ENCODE peak calls at places on chromosome 4, in seven cellular contexts. F, D, U, Y, C, A and Z are unnamed samples.

GRCh38 chr4:16513876-16514275 is 287.6 kb upstream of the TAPT1 start:
- DNase-seq in U (no peak), C (no peak), A (peak; percentile 20), D (no peak), Y (no peak), F (no peak), Z (no peak)

GRCh38 chr4:169940460-169940859 is 85.7 kb downstream of the MFAP3L start:
- DNase-seq in C (no peak), A (no peak), D (no peak), U (peak; percentile 14), F (no peak), Y (no peak), Z (no peak)

GRCh38 chr4:126004936-126005335 is 690.2 kb downstream of the FAT4 start:
- DNase-seq in D (no peak), A (peak; percentile 30), C (no peak), U (peak; percentile 3), Y (no peak), F (no peak), Z (no peak)

GRCh38 chr4:181710143-181710542 is 533.1 kb upstream of the TENM3 start:
- DNase-seq in A (no peak), D (no peak), U (no peak), Y (no peak), F (no peak), C (no peak), Z (no peak)

GRCh38 chr4:1722551-1723071 is 1.3 kb downstream of the TACC3 start:
- DNase-seq in A (no peak), C (no peak), U (no peak), Y (no peak), D (no peak), F (peak; percentile 50), Z (no peak)

GRCh38 chr4:77110707-77111106 is 34.9 kb upstream of the CCNI start:
- DNase-seq in D (no peak), U (no peak), C (no peak), F (no peak), Y (no peak), A (no peak), Z (no peak)

GRCh38 chr4:2798399-2799301 is 5.8 kb downstream of the SH3BP2 start:
- DNase-seq in U (peak; percentile 4), C (no peak), F (peak; percentile 88), D (peak; percentile 73), A (no peak), Y (peak; percentile 83), Z (peak; percentile 30)

GRCh38 chr4:7291372-7292135 is 99.2 kb downstream of the SORCS2 start:
- DNase-seq in U (no peak), A (peak; percentile 65), C (no peak), F (no peak), D (no peak), Y (no peak), Z (no peak)

GRCh38 chr4:100782356-100782755 is 264.5 kb upstream of the EMCN start:
- DNase-seq in U (no peak), C (no peak), Y (no peak), F (no peak), D (no peak), A (no peak), Z (no peak)

GRCh38 chr4:113083346-113083745 is 33.9 kb downstream of the ANK2 start:
- DNase-seq in A (no peak), F (no peak), C (no peak), U (no peak), D (no peak), Y (no peak), Z (no peak)

GRCh38 chr4:168766537-168767316 is 243.3 kb downstream of the CBR4 start:
- DNase-seq in Y (peak; percentile 40), C (no peak), D (no peak), F (no peak), A (peak; percentile 92), U (no peak), Z (no peak)

GRCh38 chr4:80043534-80043933 is 29.5 kb downstream of the ANTXR2 start:
- DNase-seq in Y (no peak), F (no peak), C (no peak), D (no peak), A (peak; percentile 6), U (no peak), Z (no peak)

GRCh38 chr4:1554876-1555265 is 129.2 kb downstream of the FAM53A start:
- DNase-seq in A (no peak), F (no peak), C (no peak), Y (no peak), U (no peak), D (peak; percentile 66), Z (no peak)

GRCh38 chr4:169619518-169619957 is 840 bp upstream of the CLCN3 start:
- DNase-seq in C (peak; percentile 70), A (peak; percentile 35), Y (peak; percentile 62), U (peak; percentile 44), F (no peak), D (peak; percentile 67), Z (peak; percentile 72)

GRCh38 chr4:77619408-77619807 is 13.8 kb downstream of the CXCL13 start:
- DNase-seq in C (peak; percentile 56), U (no peak), A (no peak), Y (no peak), D (peak; percentile 66), F (no peak), Z (no peak)

GRCh38 chr4:173766231-173766630 is 236.2 kb upstream of the HAND2 start:
- DNase-seq in Y (no peak), U (no peak), C (no peak), F (no peak), D (no peak), A (no peak), Z (no peak)

GRCh38 chr4:31657859-31658258 is 937.7 kb downstream of the PCDH7 start:
- DNase-seq in F (no peak), C (no peak), Y (no peak), D (no peak), U (no peak), A (peak; percentile 26), Z (no peak)

GRCh38 chr4:7765676-7766075 is 174.0 kb downstream of the AFAP1 start:
- DNase-seq in Y (no peak), A (no peak), F (no peak), D (no peak), U (no peak), C (no peak), Z (no peak)

GRCh38 chr4:162056947-162057346 is 106.9 kb downstream of the FSTL5 start:
- DNase-seq in Y (no peak), U (peak; percentile 20), D (no peak), A (peak; percentile 27), C (peak; percentile 10), F (no peak), Z (no peak)

GRCh38 chr4:158043971-158044618 is 128.7 kb downstream of the GASK1B start:
- DNase-seq in C (no peak), A (no peak), U (no peak), Y (no peak), D (no peak), F (no peak), Z (no peak)

GRCh38 chr4:17166954-17167353 is 268.5 kb upstream of the LDB2 start:
- DNase-seq in C (no peak), U (no peak), F (no peak), Y (no peak), A (peak; percentile 46), D (no peak), Z (no peak)

GRCh38 chr4:140609548-140610425 is 41.0 kb upstream of the UCP1 start:
- DNase-seq in C (peak; percentile 21), U (peak; percentile 51), A (peak; percentile 29), F (no peak), Y (no peak), D (no peak), Z (peak; percentile 47)

GRCh38 chr4:4394644-4395043 is 7.7 kb downstream of the NSG1 start:
- DNase-seq in C (no peak), D (no peak), U (no peak), Y (no peak), F (no peak), A (peak; percentile 54), Z (no peak)

GRCh38 chr4:120132935-120133334 is 66.3 kb upstream of the MAD2L1 start:
- DNase-seq in F (no peak), A (no peak), U (no peak), Y (no peak), C (no peak), D (no peak), Z (no peak)

GRCh38 chr4:183517781-183518180 is 12.9 kb downstream of the ING2 start:
- DNase-seq in D (no peak), U (no peak), F (no peak), A (peak; percentile 18), Y (no peak), C (no peak), Z (no peak)

DNA sequence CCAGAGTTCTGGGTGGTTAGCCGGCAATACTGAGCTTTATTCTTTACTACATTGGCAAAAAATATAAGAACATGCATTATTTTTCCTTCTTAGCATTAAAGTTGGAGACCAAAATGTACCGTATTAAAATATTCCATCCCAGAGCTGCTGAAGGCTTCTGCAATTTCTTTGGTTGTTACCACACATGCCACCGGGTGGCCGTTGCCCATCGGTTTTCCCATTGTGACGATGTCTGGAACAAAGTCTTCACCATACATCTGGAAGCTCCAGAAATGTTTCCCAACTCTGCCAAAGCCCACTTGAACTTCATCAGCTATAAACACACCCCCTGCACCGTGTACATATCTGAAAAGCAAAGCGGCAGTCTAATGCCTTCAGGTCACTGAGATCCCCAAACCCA is 13.7 kb downstream of the ETNPPL start:
- DNase-seq in D (no peak), A (no peak), Y (no peak), C (no peak), F (no peak), U (no peak), Z (no peak)
- TF ChIP-seq CTCF in D (no peak), A (no peak), Y (no peak), C (no peak), F (no peak), U (peak; percentile 14), Z (no peak)

DNA sequence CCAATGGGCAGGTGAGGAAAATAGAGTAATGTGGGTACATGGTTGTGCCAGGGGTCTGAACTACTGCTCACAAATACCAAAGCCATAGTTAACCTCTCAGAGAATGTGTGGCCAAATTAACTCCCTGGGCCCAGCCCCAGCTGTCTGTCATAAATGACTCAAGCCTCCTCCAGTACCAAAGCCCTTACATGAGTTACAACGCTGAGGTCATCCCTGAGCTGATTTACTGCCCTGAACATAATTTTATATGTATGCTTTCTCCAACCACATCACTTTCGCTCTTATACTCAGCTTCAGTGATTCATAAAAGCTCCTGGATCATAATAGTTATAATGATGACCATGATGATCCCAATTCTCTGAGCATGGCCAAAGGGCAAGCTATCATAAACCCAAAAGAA is 283.9 kb downstream of the NKX6-1 start:
- DNase-seq in Y (no peak), F (no peak), A (no peak), D (no peak), U (no peak), C (no peak), Z (no peak)
- H3K4me1 ChIP-seq in Y (no peaks in the 10 kb centered on the region), F (no peaks in the 10 kb centered on the region), A (no peaks in the 10 kb centered on the region), D (peaks cover 3% of the 10 kb centered on the region), U (peaks cover 8% of the 10 kb centered on the region), C (no peaks in the 10 kb centered on the region), Z (no peaks in the 10 kb centered on the region)

DNA sequence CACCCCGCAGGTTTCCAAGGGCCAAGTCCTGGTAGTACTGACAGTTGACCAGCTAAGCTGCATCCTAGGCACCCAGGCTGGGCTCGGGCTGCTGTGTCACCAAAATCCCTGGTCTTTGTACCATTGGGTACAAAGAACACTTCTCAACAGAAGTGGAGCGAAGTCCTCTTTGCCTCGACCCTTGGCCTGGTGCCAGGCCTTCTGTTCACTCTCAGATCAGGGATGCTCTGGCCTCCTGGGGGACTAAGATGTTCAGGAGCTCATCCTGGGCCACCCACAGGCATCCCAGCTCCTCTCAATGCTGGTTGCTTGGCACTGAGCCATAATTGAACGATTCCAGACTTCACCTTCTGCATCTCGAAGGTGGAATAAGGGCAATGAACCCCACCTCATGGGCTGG is 13.8 kb upstream of the SLC2A9 start:
- DNase-seq in D (no peak), A (no peak), F (no peak), U (no peak), C (no peak), Y (no peak), Z (no peak)
- TF ChIP-seq CTCF in D (no peak), A (no peak), F (no peak), U (no peak), C (no peak), Y (no peak), Z (no peak)

GRCh38 chr4:186935881-186936280 is 212.2 kb upstream of the FAT1 start:
- DNase-seq in C (no peak), F (no peak), U (no peak), Y (no peak), D (no peak), A (no peak), Z (no peak)
- H3K4me1 ChIP-seq in C (peaks cover 27% of the 10 kb centered on the region), F (peaks cover 12% of the 10 kb centered on the region), U (peaks cover 23% of the 10 kb centered on the region), Y (peaks cover 28% of the 10 kb centered on the region), D (peaks cover 7% of the 10 kb centered on the region), A (peaks cover 18% of the 10 kb centered on the region), Z (peaks cover 20% of the 10 kb centered on the region)